ENCODE peak calls at places on chromosomes 3 and 15, in seven cellular contexts. O is amniotic stem cell, M is head of caudate nucleus, Z is posterior cingulate gyrus, V is mammary epithelial cell, R is M059J, C is Caki2. Y is an unnamed sample.

GRCh38 chr3:140204271-140204984 is 269.4 kb downstream of the CLSTN2 start:
- DNase-seq in O (no peak), M (no peak), Z (no peak), V (no peak), R (no peak), C (no peak), Y (no peak)

GRCh38 chr15:59594493-59594942 is 17.1 kb upstream of the GCNT3 start:
- DNase-seq in O (peak), M (no peak), Z (no peak), V (peak), R (peak), C (peak), Y (peak)

GRCh38 chr3:131705558-131706051 is 202.8 kb upstream of the MRPL3 start:
- DNase-seq in O (no peak), M (no peak), Z (no peak), V (peak), R (no peak), C (peak), Y (peak)

GRCh38 chr15:84992157-84992940 is 10.7 kb downstream of the PDE8A start:
- DNase-seq in O (peak), M (no peak), Z (no peak), V (peak), R (peak), C (peak), Y (peak)

GRCh38 chr3:45781841-45782240 is 14.5 kb downstream of the SLC6A20 start:
- DNase-seq in O (no peak), M (no peak), Z (no peak), V (no peak), R (no peak), C (no peak), Y (no peak)

GRCh38 chr3:16338999-16339398 is 74.0 kb downstream of the OXNAD1 start:
- DNase-seq in O (peak), M (no peak), Z (no peak), V (peak), R (peak), C (peak), Y (peak)

GRCh38 chr3:65144791-65145355 is 457.1 kb upstream of the ADAMTS9 start:
- DNase-seq in O (no peak), M (no peak), Z (no peak), V (peak), R (no peak), C (no peak), Y (no peak)

GRCh38 chr3:125045194-125045593 is 10.6 kb downstream of the HEG1 start:
- DNase-seq in O (no peak), M (no peak), Z (no peak), V (no peak), R (no peak), C (no peak), Y (no peak)